ENCODE peak calls at places on chromosomes 6 and 20, in nine cellular contexts. N, H, E, B, M, F, L, R and I are unnamed samples.

GRCh38 chr6:96420294-96420693 is 101.3 kb upstream of the UFL1 start:
- DNase-seq in N (no peak), H (no peak), E (no peak), B (no peak), M (no peak), F (no peak), L (peak; percentile 88), R (no peak), I (no peak)

GRCh38 chr20:37615507-37616425 is 78.1 kb upstream of the CTNNBL1 start:
- DNase-seq in N (peak; percentile 19), H (peak; percentile 63), E (no peak), B (peak; percentile 39), M (peak; percentile 20), F (no peak), L (peak; percentile 37), R (no peak), I (peak; percentile 83)

GRCh38 chr6:26104457-26105108 is 17.4 kb downstream of the HFE start:
- DNase-seq in N (peak; percentile 45), H (no peak), E (no peak), B (no peak), M (no peak), F (no peak), L (peak; percentile 28), R (peak; percentile 31), I (peak; percentile 46)

GRCh38 chr20:37406010-37406998 is 60.4 kb downstream of the SRC start:
- DNase-seq in N (peak; percentile 67), H (peak; percentile 68), E (peak; percentile 51), B (no peak), M (peak; percentile 21), F (no peak), L (peak; percentile 71), R (no peak), I (peak; percentile 64)

GRCh38 chr6:135922746-135923145 is 71.2 kb downstream of the PDE7B start:
- DNase-seq in N (peak; percentile 11), H (no peak), E (peak; percentile 73), B (peak; percentile 68), M (no peak), F (peak; percentile 46), L (no peak), R (peak; percentile 79), I (peak; percentile 12)

GRCh38 chr6:158040051-158040803 is 58.6 kb downstream of the SYNJ2 start:
- DNase-seq in N (peak; percentile 100), H (no peak), E (no peak), B (peak; percentile 98), M (peak; percentile 99), F (no peak), L (no peak), R (peak; percentile 75), I (peak; percentile 90)

GRCh38 chr6:139030211-139030530 is 1.6 kb downstream of the ABRACL start:
- DNase-seq in N (no peak), H (no peak), E (no peak), B (no peak), M (no peak), F (no peak), L (no peak), R (no peak), I (no peak)

GRCh38 chr20:40512567-40512966 is 176.5 kb downstream of the MAFB start:
- DNase-seq in N (no peak), H (no peak), E (no peak), B (no peak), M (no peak), F (no peak), L (no peak), R (no peak), I (no peak)

GRCh38 chr6:162907876-162908481 is 180.2 kb downstream of the PACRG start:
- DNase-seq in N (peak; percentile 58), H (no peak), E (no peak), B (peak; percentile 74), M (peak; percentile 5), F (no peak), L (peak; percentile 42), R (no peak), I (peak; percentile 65)

GRCh38 chr6:83378621-83379388 is 52.0 kb downstream of the ME1 start:
- DNase-seq in N (peak; percentile 74), H (no peak), E (no peak), B (peak; percentile 54), M (peak; percentile 80), F (no peak), L (no peak), R (no peak), I (no peak)

GRCh38 chr6:89117285-89118108 is at the start of gene SRSF12:
- DNase-seq in N (peak; percentile 44), H (peak; percentile 33), E (peak; percentile 30), B (peak; percentile 38), M (peak; percentile 29), F (peak; percentile 13), L (peak; percentile 63), R (no peak), I (no peak)

GRCh38 chr6:28117386-28118050 is 6.9 kb upstream of the ZSCAN16 start:
- DNase-seq in N (peak; percentile 17), H (no peak), E (no peak), B (no peak), M (no peak), F (no peak), L (no peak), R (no peak), I (peak; percentile 11)

GRCh38 chr20:54173653-54174451 is at the start of gene CYP24A1:
- DNase-seq in N (peak; percentile 23), H (no peak), E (no peak), B (no peak), M (no peak), F (no peak), L (peak; percentile 14), R (no peak), I (peak; percentile 39)

GRCh38 chr6:147870745-147871144 is 362.3 kb downstream of the SAMD5 start:
- DNase-seq in N (no peak), H (no peak), E (no peak), B (no peak), M (no peak), F (no peak), L (no peak), R (no peak), I (no peak)

GRCh38 chr6:66900081-66900770 is 1193.2 kb upstream of the EYS start:
- DNase-seq in N (no peak), H (no peak), E (no peak), B (no peak), M (peak; percentile 7), F (no peak), L (no peak), R (no peak), I (no peak)

GRCh38 chr6:111985202-111985731 is 68.6 kb upstream of the CCN6 start:
- DNase-seq in N (peak; percentile 98), H (no peak), E (no peak), B (peak; percentile 79), M (peak; percentile 85), F (no peak), L (no peak), R (no peak), I (peak; percentile 96)

GRCh38 chr20:34089655-34090324 is 22.3 kb downstream of the EIF2S2 start:
- DNase-seq in N (no peak), H (no peak), E (peak; percentile 36), B (no peak), M (no peak), F (peak; percentile 58), L (no peak), R (no peak), I (no peak)

GRCh38 chr6:109939654-109940053 is 38.5 kb upstream of the GPR6 start:
- DNase-seq in N (peak; percentile 48), H (no peak), E (no peak), B (no peak), M (peak; percentile 39), F (no peak), L (no peak), R (no peak), I (peak; percentile 60)